ENCODE peak calls at places on chromosomes 16 and 17, in six cellular contexts. Z is GM23338, B is neural progenitor cell, O is HepG2, X is fibroblast of lung, N is MM.1S. A is an unnamed sample.

GRCh38 chr17:80743181-80743771 is 198.6 kb downstream of the RPTOR start:
- DNase-seq in Z (no peak), B (no peak), O (no peak), X (no peak), N (no peak), A (no peak)

GRCh38 chr16:74451951-74452758 is 30.9 kb upstream of the CLEC18B start:
- DNase-seq in Z (no peak), B (no peak), O (no peak), X (no peak), N (no peak), A (no peak)

GRCh38 chr17:2004435-2004952 is 20.6 kb downstream of the RTN4RL1 start:
- DNase-seq in Z (no peak), B (no peak), O (no peak), X (no peak), N (no peak), A (no peak)

GRCh38 chr17:75277664-75278071 is 6.6 kb upstream of the MIF4GD start:
- DNase-seq in Z (no peak), B (no peak), O (no peak), X (peak), N (no peak), A (no peak)

GRCh38 chr17:46056800-46057304 is 57.8 kb downstream of the STH start:
- DNase-seq in Z (peak), B (no peak), O (no peak), X (peak), N (no peak), A (no peak)

GRCh38 chr17:62614142-62614541 is 13.3 kb upstream of the MRC2 start:
- DNase-seq in Z (no peak), B (no peak), O (no peak), X (peak), N (no peak), A (no peak)

GRCh38 chr16:84933774-84934571 is 77.4 kb downstream of the ZDHHC7 start:
- DNase-seq in Z (no peak), B (no peak), O (peak), X (peak), N (no peak), A (no peak)

GRCh38 chr17:14926526-14927122 is 338.5 kb downstream of the PMP22 start:
- DNase-seq in Z (peak), B (peak), O (peak), X (peak), N (peak), A (peak)

GRCh38 chr16:57810197-57811024 is 8.1 kb upstream of the KIFC3 start:
- DNase-seq in Z (peak), B (peak), O (peak), X (peak), N (peak), A (peak)

GRCh38 chr16:23801387-23801786 is 34.4 kb upstream of the PRKCB start:
- DNase-seq in Z (peak), B (peak), O (peak), X (peak), N (peak), A (peak)

GRCh38 chr16:23532448-23532847 is 22.2 kb upstream of the GGA2 start:
- DNase-seq in Z (no peak), B (no peak), O (no peak), X (no peak), N (no peak), A (no peak)

GRCh38 chr17:59512844-59513383 is 52.5 kb upstream of the DHX40 start:
- DNase-seq in Z (no peak), B (no peak), O (no peak), X (no peak), N (no peak), A (no peak)

GRCh38 chr17:48184721-48185120 is 77.2 kb downstream of the SNX11 start:
- DNase-seq in Z (no peak), B (no peak), O (no peak), X (no peak), N (no peak), A (no peak)

GRCh38 chr17:63966646-63967265 is 6.0 kb downstream of the SCN4A start:
- DNase-seq in Z (no peak), B (no peak), O (no peak), X (no peak), N (no peak), A (no peak)

GRCh38 chr16:11056090-11056988 is 112.0 kb downstream of the CLEC16A start:
- DNase-seq in Z (no peak), B (no peak), O (peak), X (peak), N (no peak), A (no peak)

GRCh38 chr17:53894591-53894990 is 71.9 kb downstream of the KIF2B start:
- DNase-seq in Z (no peak), B (no peak), O (no peak), X (no peak), N (no peak), A (no peak)

GRCh38 chr17:4087911-4088693 is 54.7 kb downstream of the ZZEF1 start:
- DNase-seq in Z (no peak), B (no peak), O (no peak), X (no peak), N (no peak), A (no peak)

GRCh38 chr17:28059675-28060074 is 17.2 kb downstream of the NLK start:
- DNase-seq in Z (no peak), B (no peak), O (no peak), X (no peak), N (no peak), A (no peak)
- TF ChIP-seq EZH2 in Z (no peak), B (no peak), O (no peak), X (no peak), N (no peak), A (no peak)

DNA sequence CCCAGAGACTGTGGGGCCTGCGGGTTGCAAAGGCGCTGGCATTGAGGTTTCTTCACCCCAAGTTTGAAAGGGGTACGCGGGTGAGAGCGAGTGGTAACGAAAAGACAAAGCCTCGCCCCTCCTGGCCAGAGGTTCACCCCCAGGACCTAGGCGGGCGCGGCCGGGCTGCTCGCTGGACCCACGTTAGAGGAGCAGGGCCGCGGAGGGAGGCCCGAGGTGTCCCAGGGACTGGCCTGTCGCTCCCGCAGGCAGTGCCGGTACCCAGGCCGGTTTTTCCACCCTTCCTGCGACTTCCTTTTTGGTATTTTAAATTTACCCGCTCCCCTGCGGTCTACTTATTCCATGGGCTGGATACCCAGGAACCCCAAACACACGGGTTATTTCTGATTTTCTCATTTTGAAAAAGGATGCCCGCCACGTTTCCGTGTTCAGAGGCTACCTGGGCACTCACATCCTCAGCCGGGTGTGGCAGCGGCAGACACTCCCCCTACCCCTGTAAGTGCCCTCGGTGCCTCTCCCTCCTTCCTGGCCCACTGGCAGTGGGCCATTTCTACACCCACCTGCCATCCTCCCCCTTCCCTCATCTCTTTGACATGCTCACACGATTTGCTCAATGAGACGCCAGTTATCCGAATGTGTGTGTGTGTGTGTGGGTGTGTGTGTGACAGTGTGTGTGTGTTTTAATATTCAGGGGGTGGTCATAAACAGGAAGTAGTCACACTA is 1.6 kb upstream of the FOXL1 start:
- DNase-seq in Z (peak), B (no peak), O (no peak), X (peak), N (no peak), A (no peak)
- TF ChIP-seq EZH2 in Z (peak), B (peak), O (peak), X (no peak), N (no peak), A (no peak)

GRCh38 chr17:49963277-49963625 is 5.7 kb upstream of the DLX4 start:
- DNase-seq in Z (peak), B (peak), O (no peak), X (no peak), N (no peak), A (no peak)

GRCh38 chr17:49965522-49965905 is 3.5 kb upstream of the DLX4 start:
- DNase-seq in Z (peak), B (peak), O (no peak), X (no peak), N (no peak), A (no peak)

GRCh38 chr17:49962599-49963276 is 6.3 kb upstream of the DLX4 start:
- DNase-seq in Z (peak), B (no peak), O (no peak), X (no peak), N (no peak), A (no peak)

GRCh38 chr17:49964539-49965521 is 4.2 kb upstream of the DLX4 start:
- DNase-seq in Z (peak), B (peak), O (no peak), X (peak), N (no peak), A (no peak)

DNA sequence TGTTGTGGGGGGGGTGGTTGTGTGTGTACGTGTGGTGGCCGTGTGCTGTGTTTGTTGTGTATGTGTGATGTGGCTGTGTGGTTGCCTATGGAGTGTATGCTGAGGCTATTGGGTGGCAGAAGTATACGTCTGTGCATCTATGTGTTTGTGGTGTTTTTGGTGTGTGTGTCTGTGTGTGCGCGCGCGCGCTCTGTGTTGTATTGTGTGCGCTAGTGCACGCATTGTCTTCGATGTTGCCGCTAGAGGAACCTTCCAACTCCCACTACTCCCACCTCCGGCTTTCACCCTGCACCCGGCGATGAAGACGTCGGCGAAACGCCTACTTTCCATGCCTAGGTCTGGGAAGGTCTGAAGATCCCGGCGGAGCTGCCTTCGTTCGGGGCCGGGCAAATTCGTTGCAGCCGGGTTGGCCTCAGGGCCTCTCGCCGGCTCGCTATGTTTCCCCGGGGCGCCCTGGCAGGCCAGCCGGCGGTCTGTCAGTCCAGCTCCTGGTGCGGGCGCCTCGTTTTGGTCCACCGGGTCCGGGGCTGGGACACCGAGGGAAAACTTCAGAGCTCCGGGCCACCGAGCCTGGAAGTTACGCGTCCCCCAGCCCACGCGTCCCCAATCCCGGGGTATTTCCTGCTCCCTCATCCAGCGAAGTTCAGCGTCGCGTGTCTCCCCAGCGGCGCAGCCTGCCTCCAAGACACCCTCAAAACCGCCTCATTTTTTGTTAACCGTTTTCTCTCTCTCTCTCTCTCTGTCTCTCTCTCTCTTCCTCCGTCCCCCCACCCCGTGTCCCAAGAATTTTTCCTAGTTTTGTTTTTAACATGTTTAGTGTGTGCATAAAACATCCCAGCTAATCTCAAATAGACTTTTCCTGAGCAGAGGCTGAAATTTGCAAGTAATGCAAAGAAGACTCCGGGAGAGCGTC is 5.1 kb upstream of the DLX4 start:
- DNase-seq in Z (peak), B (peak), O (no peak), X (peak), N (no peak), A (no peak)
- TF ChIP-seq EZH2 in Z (peak), B (no peak), O (peak), X (peak), N (peak), A (no peak)

GRCh38 chr17:79652999-79653643 is 42.3 kb upstream of the RBFOX3 start:
- DNase-seq in Z (no peak), B (no peak), O (no peak), X (no peak), N (no peak), A (no peak)
- TF ChIP-seq EZH2 in Z (no peak), B (no peak), O (no peak), X (no peak), N (no peak), A (no peak)

GRCh38 chr17:32956240-32956970 is 28.5 kb downstream of the TMEM98 start:
- DNase-seq in Z (no peak), B (no peak), O (no peak), X (no peak), N (no peak), A (no peak)
- TF ChIP-seq EZH2 in Z (no peak), B (no peak), O (no peak), X (no peak), N (no peak), A (no peak)

GRCh38 chr16:86508947-86509758 is 1.2 kb upstream of the FOXF1 start:
- DNase-seq in Z (peak), B (peak), O (no peak), X (peak), N (no peak), A (no peak)

GRCh38 chr16:86512301-86512859 is 2.1 kb downstream of the FOXF1 start:
- DNase-seq in Z (no peak), B (peak), O (no peak), X (no peak), N (no peak), A (no peak)

GRCh38 chr16:86511317-86512161 is 1.2 kb downstream of the FOXF1 start:
- DNase-seq in Z (no peak), B (peak), O (no peak), X (no peak), N (no peak), A (no peak)

GRCh38 chr16:86509759-86510464 is 415 bp upstream of the FOXF1 start:
- DNase-seq in Z (peak), B (peak), O (no peak), X (peak), N (no peak), A (no peak)

GRCh38 chr16:86510465-86511261 is at the start of gene FOXF1:
- DNase-seq in Z (peak), B (peak), O (no peak), X (peak), N (no peak), A (no peak)
- TF ChIP-seq EZH2 in Z (peak), B (no peak), O (peak), X (no peak), N (no peak), A (no peak)

GRCh38 chr17:36941265-36942021 is 4.2 kb downstream of the LHX1 start:
- DNase-seq in Z (peak), B (no peak), O (no peak), X (no peak), N (no peak), A (no peak)

GRCh38 chr17:36944488-36945040 is 4.2 kb upstream of the AATF start:
- DNase-seq in Z (no peak), B (no peak), O (no peak), X (no peak), N (no peak), A (no peak)

GRCh38 chr17:36942031-36942599 is 4.8 kb downstream of the LHX1 start:
- DNase-seq in Z (peak), B (peak), O (no peak), X (no peak), N (no peak), A (no peak)

GRCh38 chr17:36943250-36944220 is 5.2 kb upstream of the AATF start:
- DNase-seq in Z (peak), B (peak), O (no peak), X (peak), N (no peak), A (no peak)

GRCh38 chr17:36942631-36943125 is 5.4 kb downstream of the LHX1 start:
- DNase-seq in Z (no peak), B (peak), O (no peak), X (no peak), N (no peak), A (no peak)
- TF ChIP-seq EZH2 in Z (no peak), B (peak), O (no peak), X (no peak), N (no peak), A (no peak)

GRCh38 chr17:13475574-13476223 is 126.0 kb downstream of the HS3ST3A1 start:
- DNase-seq in Z (no peak), B (no peak), O (no peak), X (no peak), N (no peak), A (no peak)

GRCh38 chr17:13476722-13477121 is 125.0 kb downstream of the HS3ST3A1 start:
- DNase-seq in Z (no peak), B (no peak), O (no peak), X (peak), N (no peak), A (no peak)

GRCh38 chr17:13477180-13477611 is 124.5 kb downstream of the HS3ST3A1 start:
- DNase-seq in Z (no peak), B (no peak), O (no peak), X (peak), N (no peak), A (no peak)

GRCh38 chr17:13480877-13481276 is 120.9 kb downstream of the HS3ST3A1 start:
- DNase-seq in Z (peak), B (no peak), O (no peak), X (no peak), N (no peak), A (no peak)

GRCh38 chr17:13478326-13478830 is 123.4 kb downstream of the HS3ST3A1 start:
- DNase-seq in Z (no peak), B (no peak), O (no peak), X (no peak), N (no peak), A (no peak)
- TF ChIP-seq EZH2 in Z (no peak), B (no peak), O (no peak), X (no peak), N (no peak), A (no peak)

GRCh38 chr16:2027024-2028010 is 615 bp downstream of the NHERF2 start:
- DNase-seq in Z (no peak), B (peak), O (peak), X (no peak), N (peak), A (no peak)
- TF ChIP-seq EZH2 in Z (no peak), B (peak), O (no peak), X (no peak), N (no peak), A (no peak)

A was measured in DND-41.